ENCODE peak calls at places on chromosomes 6 and 20, in nine cellular contexts. P, C, Z, X, B, Y, N, A and R are unnamed samples.

GRCh38 chr6:143973097-143973979 is 34.7 kb downstream of the PLAGL1 start:
- DNase-seq in C (no peak), Y (no peak), N (no peak), P (no peak), A (no peak), X (no peak), Z (no peak), B (no peak), R (no peak)

GRCh38 chr6:9121551-9121950 is 686.2 kb upstream of the SLC35B3 start:
- DNase-seq in A (no peak), N (no peak), P (no peak), Z (no peak), X (no peak), B (no peak), C (no peak), Y (no peak), R (no peak)

GRCh38 chr6:122308074-122308473 is 91.4 kb upstream of the HSF2 start:
- DNase-seq in X (no peak), C (no peak), B (no peak), A (no peak), Z (no peak), Y (no peak), N (no peak), P (no peak), R (no peak)

GRCh38 chr6:35562060-35562459 is 49.4 kb upstream of the TULP1 start:
- DNase-seq in P (no peak), N (no peak), B (no peak), A (no peak), Y (no peak), C (peak; percentile 41), X (no peak), Z (no peak), R (peak; percentile 67)

GRCh38 chr6:169536446-169537170 is 165.2 kb downstream of the WDR27 start:
- DNase-seq in X (no peak), C (no peak), N (no peak), P (no peak), A (no peak), Z (no peak), B (peak; percentile 71), Y (no peak), R (peak; percentile 75)

GRCh38 chr6:169849396-169849795 is 98.0 kb downstream of the ERMARD start:
- DNase-seq in A (no peak), P (no peak), N (no peak), X (no peak), Y (no peak), Z (no peak), C (no peak), B (no peak), R (no peak)

GRCh38 chr6:7811441-7811840 is 85.5 kb downstream of the BMP6 start:
- DNase-seq in Z (no peak), X (no peak), B (no peak), N (no peak), Y (no peak), P (no peak), C (no peak), A (no peak), R (no peak)

GRCh38 chr6:125701354-125701668 is 48.1 kb upstream of the HEY2 start:
- DNase-seq in X (no peak), P (no peak), N (no peak), Z (no peak), B (no peak), Y (no peak), C (no peak), A (no peak), R (no peak)

GRCh38 chr6:11224252-11224965 is 8.1 kb downstream of the NEDD9 start:
- DNase-seq in Z (peak; percentile 28), Y (no peak), N (peak; percentile 51), C (no peak), P (peak; percentile 67), A (no peak), X (no peak), B (no peak), R (no peak)

GRCh38 chr6:39377530-39377929 is 55.0 kb upstream of the KCNK16 start:
- DNase-seq in X (peak; percentile 63), P (peak; percentile 43), C (peak; percentile 69), N (no peak), Z (no peak), A (peak; percentile 60), B (peak; percentile 19), Y (no peak), R (peak; percentile 86)

GRCh38 chr6:76942203-76942971 is 520.9 kb downstream of the HTR1B start:
- DNase-seq in N (no peak), Y (no peak), Z (no peak), B (no peak), P (no peak), A (no peak), X (no peak), C (no peak), R (no peak)

GRCh38 chr6:47371139-47371874 is 61.6 kb upstream of the TNFRSF21 start:
- DNase-seq in B (no peak), X (no peak), Y (no peak), P (no peak), Z (no peak), N (no peak), A (no peak), C (no peak), R (no peak)

GRCh38 chr20:31670371-31671228 is 32.9 kb downstream of the COX4I2 start:
- DNase-seq in P (no peak), Y (no peak), B (no peak), Z (no peak), X (peak; percentile 68), A (peak; percentile 82), N (no peak), C (no peak), R (no peak)

GRCh38 chr6:163490826-163491577 is 76.5 kb downstream of the QKI start:
- DNase-seq in B (no peak), A (no peak), X (peak; percentile 61), Z (no peak), Y (no peak), N (no peak), C (peak; percentile 50), P (peak; percentile 29), R (peak; percentile 82)

GRCh38 chr6:166440106-166440505 is 57.4 kb upstream of the MPC1 start:
- DNase-seq in C (no peak), X (no peak), A (no peak), Y (no peak), N (no peak), Z (no peak), P (no peak), B (no peak), R (no peak)

GRCh38 chr6:153032255-153032882 is 29.9 kb upstream of the MTRF1L start:
- DNase-seq in B (no peak), N (no peak), A (no peak), Z (no peak), C (no peak), P (no peak), X (no peak), Y (no peak), R (peak; percentile 61)

GRCh38 chr20:21302645-21303060 is 478 bp upstream of the XRN2 start:
- DNase-seq in Y (no peak), N (no peak), B (no peak), Z (no peak), X (no peak), C (no peak), A (no peak), P (no peak), R (no peak)

GRCh38 chr6:7121704-7122241 is 14.0 kb downstream of the RREB1 start:
- DNase-seq in Z (no peak), Y (no peak), C (no peak), N (no peak), B (no peak), P (no peak), A (no peak), X (no peak), R (no peak)